ENCODE peak calls at places on chromosome 9, in six cellular contexts. W is glomerular endothelial cell; C is GM20000; U is T follicular helper cell; I is brain microvascular endothelial cell; N is central memory CD4-positive, alpha-beta T cell. P is an unnamed sample.

GRCh38 chr9:131867611-131868192 is 127.8 kb upstream of the RAPGEF1 start:
- DNase-seq in W (no peak), C (no peak), U (no peak), I (no peak), N (no peak), P (no peak)

GRCh38 chr9:71691036-71691435 is 77.3 kb downstream of the CEMIP2 start:
- DNase-seq in W (no peak), C (no peak), U (no peak), I (no peak), N (no peak), P (peak; percentile 27)

GRCh38 chr9:90331826-90332575 is 310.6 kb downstream of the DIRAS2 start:
- DNase-seq in W (no peak), C (no peak), U (no peak), I (peak; percentile 40), N (no peak), P (no peak)

GRCh38 chr9:85723220-85723619 is 18.5 kb downstream of the AGTPBP1 start:
- DNase-seq in W (no peak), C (no peak), U (peak; percentile 50), I (no peak), N (peak; percentile 69), P (no peak)

GRCh38 chr9:71858812-71859211 is 52.2 kb downstream of the ABHD17B start:
- DNase-seq in W (no peak), C (peak; percentile 26), U (no peak), I (peak; percentile 12), N (no peak), P (no peak)

GRCh38 chr9:132585954-132586829 is 3.8 kb downstream of the BARHL1 start:
- DNase-seq in W (no peak), C (no peak), U (no peak), I (no peak), N (no peak), P (no peak)

GRCh38 chr9:134661791-134662142 is 20.2 kb downstream of the COL5A1 start:
- DNase-seq in W (no peak), C (no peak), U (no peak), I (peak; percentile 48), N (no peak), P (no peak)

GRCh38 chr9:106075991-106076390 is 381.6 kb downstream of the TMEM38B start:
- DNase-seq in W (no peak), C (no peak), U (no peak), I (peak; percentile 45), N (no peak), P (no peak)

GRCh38 chr9:72102520-72102919 is 42.1 kb upstream of the C9orf57 start:
- DNase-seq in W (no peak), C (no peak), U (no peak), I (no peak), N (no peak), P (no peak)

GRCh38 chr9:122126340-122127333 is 32.9 kb downstream of the NDUFA8 start:
- DNase-seq in W (no peak), C (no peak), U (no peak), I (peak; percentile 36), N (no peak), P (peak; percentile 30)

GRCh38 chr9:135890190-135890861 is 17.0 kb downstream of the CAMSAP1 start:
- DNase-seq in W (no peak), C (no peak), U (no peak), I (no peak), N (no peak), P (peak; percentile 53)

GRCh38 chr9:121684381-121685145 is 33.1 kb downstream of the DAB2IP start:
- DNase-seq in W (no peak), C (peak; percentile 60), U (no peak), I (no peak), N (no peak), P (peak; percentile 41)

GRCh38 chr9:124149992-124150391 is 107.8 kb upstream of the NEK6 start:
- DNase-seq in W (no peak), C (no peak), U (no peak), I (no peak), N (no peak), P (no peak)

GRCh38 chr9:133119461-133120342 is 1.3 kb downstream of the RALGDS start:
- DNase-seq in W (no peak), C (no peak), U (no peak), I (no peak), N (no peak), P (no peak)

GRCh38 chr9:15736569-15736968 is 183.7 kb downstream of the CCDC171 start:
- DNase-seq in W (no peak), C (no peak), U (no peak), I (no peak), N (no peak), P (no peak)

GRCh38 chr9:18905883-18906649 is 126.9 kb downstream of the SAXO1 start:
- DNase-seq in W (no peak), C (no peak), U (no peak), I (peak; percentile 94), N (no peak), P (no peak)

GRCh38 chr9:111601237-111602018 is 2.0 kb upstream of the PTGR1 start:
- DNase-seq in W (peak; percentile 61), C (no peak), U (no peak), I (peak; percentile 45), N (no peak), P (peak; percentile 13)

GRCh38 chr9:3888496-3888858 is 362.7 kb upstream of the RFX3 start:
- DNase-seq in W (no peak), C (no peak), U (no peak), I (no peak), N (no peak), P (no peak)

GRCh38 chr9:131719262-131719908 is 20.5 kb downstream of the RAPGEF1 start:
- DNase-seq in W (no peak), C (no peak), U (no peak), I (no peak), N (no peak), P (peak; percentile 62)

GRCh38 chr9:122191519-122191918 is 31.8 kb downstream of the MORN5 start:
- DNase-seq in W (no peak), C (no peak), U (no peak), I (no peak), N (no peak), P (no peak)

GRCh38 chr9:123355761-123356520 is at the start of gene CRB2:
- DNase-seq in W (no peak), C (no peak), U (no peak), I (no peak), N (no peak), P (no peak)

GRCh38 chr9:2755285-2755684 is 38.0 kb downstream of the KCNV2 start:
- DNase-seq in W (no peak), C (no peak), U (no peak), I (no peak), N (no peak), P (no peak)